ENCODE peak calls at places on chromosome 6, in nine cellular contexts. T is right lobe of liver, X is neural progenitor cell, I is heart left ventricle, J is right cardiac atrium, Z is HepG2, P is uterus, M is Caco-2, H is adipocyte. N is an unnamed sample. For H3K4me1, the result is how much of the 10 kb centered on the place peaks cover.

GRCh38 chr6:15491986-15492269 is 170.9 kb downstream of the DTNBP1 start:
- DNase-seq in I (no peak), Z (no peak), M (no peak), H (no peak), X (no peak), T (no peak), P (no peak), J (no peak), N (no peak)

GRCh38 chr6:151088599-151088935 is 151.2 kb upstream of the AKAP12 start:
- DNase-seq in X (no peak), T (no peak), P (no peak), J (no peak), Z (no peak), I (no peak), H (no peak), M (no peak), N (peak)

GRCh38 chr6:137150072-137150471 is 23.4 kb downstream of the IL22RA2 start:
- DNase-seq in Z (no peak), I (no peak), M (no peak), H (no peak), J (no peak), T (no peak), P (no peak), X (no peak), N (no peak)

GRCh38 chr6:93423542-93423941 is 4.2 kb upstream of the EPHA7 start:
- DNase-seq in M (peak), Z (peak), T (no peak), H (peak), P (peak), I (peak), X (peak), J (peak), N (no peak)

GRCh38 chr6:13813621-13814175 is 659 bp downstream of the MCUR1 start:
- DNase-seq in J (peak), H (peak), P (peak), X (peak), M (peak), I (peak), Z (peak), T (peak), N (peak)

GRCh38 chr6:43757966-43758616 is 11.9 kb upstream of the VEGFA start:
- DNase-seq in Z (no peak), I (no peak), T (no peak), J (no peak), H (no peak), P (no peak), M (no peak), X (no peak), N (no peak)

GRCh38 chr6:63307581-63308246 is 12.1 kb downstream of the LGSN start:
- DNase-seq in T (no peak), I (no peak), H (peak), Z (peak), X (peak), M (peak), J (no peak), P (no peak), N (no peak)

GRCh38 chr6:21749754-21750153 is 156.2 kb downstream of the SOX4 start:
- DNase-seq in H (no peak), I (no peak), X (peak), T (no peak), J (no peak), Z (no peak), M (no peak), P (no peak), N (no peak)

GRCh38 chr6:126181173-126181741 is 158.7 kb upstream of the CENPW start:
- DNase-seq in J (no peak), I (no peak), X (no peak), P (no peak), H (no peak), T (no peak), M (no peak), Z (peak), N (no peak)
- H3K4me3 ChIP-seq in J (no peak), I (no peak), X (no peak), P (no peak), H (no peak), T (no peak), M (no peak), Z (no peak), N (no peak)

DNA sequence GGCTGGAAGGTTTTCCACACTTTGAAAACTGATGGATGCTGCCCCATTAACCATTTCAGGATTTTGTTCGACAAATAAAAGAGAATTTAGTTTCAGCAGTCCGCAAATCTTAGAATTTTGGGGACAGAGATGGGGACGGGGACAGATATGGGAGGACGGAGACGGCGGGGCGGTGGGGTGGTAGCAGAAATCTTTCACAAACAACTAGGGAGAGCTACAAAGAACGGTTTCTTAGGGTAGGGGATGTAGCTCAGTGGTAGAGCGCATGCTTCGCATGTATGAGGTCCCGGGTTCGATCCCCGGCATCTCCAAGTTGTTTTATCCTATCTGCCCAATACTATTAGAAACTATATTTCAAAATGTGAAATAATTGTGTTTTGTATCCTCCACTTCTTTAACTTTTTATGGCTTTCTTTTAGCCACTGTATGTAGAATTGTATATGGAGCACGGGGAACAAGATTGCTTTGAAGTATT is 15.1 kb downstream of the HMGN4 start:
- DNase-seq in I (peak), J (peak), X (peak), Z (peak), H (peak), T (peak), P (peak), M (peak), N (peak)
- H3K4me1 ChIP-seq in I (under half), J (under half), X (under half), Z (half or more), H (under half), T (under half), P (under half), M (under half), N (under half)

GRCh38 chr6:16804515-16805161 is 43.4 kb upstream of the ATXN1 start:
- DNase-seq in J (no peak), M (no peak), H (no peak), Z (no peak), X (no peak), P (no peak), I (no peak), T (no peak), N (no peak)

GRCh38 chr6:16805190-16805860 is 44.1 kb upstream of the ATXN1 start:
- DNase-seq in P (no peak), Z (peak), I (no peak), J (no peak), H (no peak), X (no peak), M (no peak), T (no peak), N (no peak)

GRCh38 chr6:16803294-16804006 is 42.2 kb upstream of the ATXN1 start:
- DNase-seq in H (no peak), Z (peak), I (peak), M (no peak), X (peak), J (peak), P (peak), T (no peak), N (no peak)

GRCh38 chr6:16802071-16802470 is 40.8 kb upstream of the ATXN1 start:
- DNase-seq in I (peak), J (no peak), T (no peak), Z (no peak), X (no peak), H (peak), P (no peak), M (no peak), N (no peak)

DNA sequence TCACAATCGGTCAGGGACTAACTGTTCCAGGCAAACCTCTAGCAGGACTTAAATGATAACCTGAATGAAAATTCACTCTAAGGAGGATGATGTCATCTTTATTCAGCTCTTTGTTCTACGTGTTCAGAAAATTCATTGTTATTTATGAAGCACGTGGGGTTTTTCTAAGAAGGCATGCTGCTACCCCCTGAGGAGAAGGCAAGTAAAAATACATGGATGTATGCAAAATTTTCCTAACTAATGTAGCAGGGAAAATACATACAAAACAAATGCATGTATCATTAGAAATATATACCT is 42.7 kb upstream of the ATXN1 start:
- DNase-seq in T (no peak), M (no peak), P (no peak), I (no peak), Z (no peak), H (no peak), J (no peak), X (no peak), N (no peak)
- H3K4me3 ChIP-seq in T (no peak), M (no peak), P (no peak), I (peak), Z (no peak), H (no peak), J (peak), X (peak), N (peak)

GRCh38 chr6:41574002-41574401 is 27.8 kb downstream of the FOXP4 start:
- DNase-seq in P (no peak), T (no peak), Z (no peak), H (no peak), M (no peak), J (no peak), X (no peak), I (no peak), N (no peak)

GRCh38 chr6:41571066-41571780 is 25.0 kb downstream of the FOXP4 start:
- DNase-seq in T (no peak), I (no peak), Z (no peak), H (no peak), J (no peak), P (peak), M (no peak), X (no peak), N (no peak)

GRCh38 chr6:41575598-41575997 is 29.4 kb downstream of the FOXP4 start:
- DNase-seq in J (no peak), H (no peak), I (no peak), X (no peak), M (no peak), Z (no peak), T (no peak), P (no peak), N (no peak)

GRCh38 chr6:41572613-41573012 is 26.4 kb downstream of the FOXP4 start:
- DNase-seq in M (no peak), X (no peak), J (no peak), I (no peak), Z (no peak), T (no peak), H (no peak), P (no peak), N (no peak)

GRCh38 chr6:41573268-41573667 is 27.1 kb downstream of the FOXP4 start:
- DNase-seq in I (no peak), T (no peak), J (no peak), Z (no peak), M (no peak), X (peak), P (no peak), H (no peak), N (no peak)
- H3K4me1 ChIP-seq in I (under half), T (under half), J (under half), Z (half or more), M (under half), X (half or more), P (under half), H (under half), N (half or more)

GRCh38 chr6:155171109-155171746 is 92.6 kb upstream of the CLDN20 start:
- DNase-seq in T (no peak), Z (peak), M (no peak), H (peak), X (no peak), J (peak), I (peak), P (peak), N (peak)
- H3K4me3 ChIP-seq in T (no peak), Z (no peak), M (no peak), H (peak), X (no peak), J (peak), I (no peak), P (no peak), N (peak)

DNA sequence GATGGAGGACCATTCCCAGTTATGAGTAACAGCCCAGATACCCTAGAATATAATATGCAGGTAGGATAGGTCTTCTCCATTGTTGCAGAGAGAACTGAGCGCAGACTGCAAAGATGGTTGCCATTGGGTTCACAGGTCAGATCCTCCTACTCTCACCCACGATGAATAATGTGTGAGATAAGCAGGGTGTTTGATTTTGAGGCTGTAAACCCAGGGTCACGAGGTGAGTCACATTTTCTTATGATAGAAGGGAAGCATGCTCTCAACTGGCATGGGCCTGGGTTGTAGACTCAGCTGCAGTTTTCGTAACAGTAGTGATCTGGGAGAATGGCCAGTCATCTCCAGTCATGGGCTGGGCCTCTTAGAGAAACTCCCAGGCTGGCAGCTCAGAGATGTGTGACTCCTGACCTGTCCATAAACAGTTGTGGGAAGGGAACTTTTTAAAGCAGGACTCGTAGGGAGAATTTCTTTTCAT is 74.2 kb downstream of the CD164 start:
- DNase-seq in X (no peak), J (peak), H (peak), Z (peak), I (peak), T (peak), M (peak), P (no peak), N (peak)
- H3K4me1 ChIP-seq in X (under half), J (under half), H (under half), Z (under half), I (under half), T (under half), M (under half), P (under half), N (under half)

DNA sequence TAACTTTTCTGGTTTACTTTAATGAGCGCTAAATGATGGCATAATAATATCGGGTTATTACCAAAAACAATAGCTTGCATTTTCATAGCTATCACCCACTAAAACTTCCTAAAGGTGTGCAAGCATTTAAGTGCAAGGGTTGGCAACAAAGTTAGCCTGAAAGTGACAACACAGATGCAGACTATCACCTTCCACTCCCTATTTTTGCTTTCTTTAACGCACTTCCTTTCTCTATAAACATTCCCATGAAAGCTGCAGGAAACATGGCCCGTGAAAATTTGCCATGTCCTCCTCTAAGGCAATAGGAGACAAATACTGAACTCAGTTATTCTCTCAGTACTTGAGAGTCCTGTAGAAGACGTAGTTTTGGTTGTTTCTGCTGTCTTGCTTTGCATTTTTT is 2.7 kb downstream of the MYCT1 start:
- DNase-seq in H (no peak), P (no peak), Z (no peak), X (no peak), T (no peak), I (no peak), M (no peak), J (no peak), N (no peak)
- H3K4me3 ChIP-seq in H (no peak), P (no peak), Z (no peak), X (no peak), T (no peak), I (peak), M (no peak), J (peak), N (no peak)

GRCh38 chr6:56671651-56672461 is 29.2 kb upstream of the DST start:
- DNase-seq in I (no peak), X (no peak), T (no peak), J (no peak), Z (no peak), M (no peak), H (no peak), P (peak), N (peak)
- H3K4me1 ChIP-seq in I (half or more), X (under half), T (under half), J (under half), Z (under half), M (under half), H (under half), P (under half), N (under half)

GRCh38 chr6:149450679-149451360 is 34.0 kb downstream of the ZC3H12D start:
- DNase-seq in X (peak), Z (no peak), T (peak), M (peak), J (peak), P (peak), I (peak), H (no peak), N (no peak)
- H3K4me3 ChIP-seq in X (peak), Z (no peak), T (peak), M (peak), J (peak), P (peak), I (peak), H (peak), N (peak)